ENCODE peak calls at places on chromosomes 12 and 14, in ten cellular contexts. Y is psoas muscle; F is cardiac fibroblast; K is Calu3; P is cardiac muscle cell; O is left ventricle myocardium inferior; E is progenitor cell of endocrine pancreas; C is right atrium auricular region; T is endothelial cell; G is activated CD8-positive, alpha-beta T cell treated with anti-CD3 and anti-CD28 coated beads for 36 hours. R is an unnamed sample.

GRCh38 chr12:129551441-129551840 is 352.4 kb downstream of the TMEM132D start:
- DNase-seq in K (no peak), Y (no peak), P (no peak), C (no peak), E (no peak), G (no peak), T (no peak), F (no peak), O (no peak), R (no peak)

GRCh38 chr12:50302686-50303085 is 19.4 kb upstream of the LIMA1 start:
- DNase-seq in T (no peak), Y (no peak), P (no peak), E (no peak), F (no peak), O (no peak), G (no peak), C (no peak), K (no peak), R (no peak)

GRCh38 chr12:122293081-122293480 is 26.8 kb upstream of the VPS33A start:
- DNase-seq in C (no peak), O (no peak), K (no peak), Y (no peak), P (no peak), G (peak; percentile 6), E (no peak), F (no peak), T (no peak), R (no peak)

GRCh38 chr12:108516511-108517275 is 1.6 kb downstream of the FICD start:
- DNase-seq in E (no peak), Y (no peak), T (no peak), C (no peak), P (no peak), F (peak; percentile 24), G (no peak), O (no peak), K (no peak), R (no peak)

GRCh38 chr14:65438266-65438933 is 25.9 kb downstream of the FUT8 start:
- DNase-seq in E (no peak), P (no peak), Y (no peak), C (no peak), O (no peak), T (no peak), G (no peak), F (no peak), K (no peak), R (no peak)

GRCh38 chr14:30957813-30958370 is 67.6 kb upstream of the AP4S1 start:
- DNase-seq in C (no peak), F (no peak), K (peak; percentile 33), E (no peak), O (no peak), G (no peak), P (no peak), T (no peak), Y (no peak), R (no peak)

GRCh38 chr12:120388711-120389431 is 19.9 kb upstream of the MSI1 start:
- DNase-seq in F (no peak), C (no peak), O (no peak), G (no peak), K (no peak), E (no peak), T (no peak), Y (no peak), P (peak; percentile 79), R (no peak)

GRCh38 chr12:101982307-101982706 is 79.5 kb downstream of the WASHC3 start:
- DNase-seq in F (no peak), T (no peak), C (no peak), K (no peak), O (no peak), E (no peak), P (no peak), Y (no peak), G (no peak), R (no peak)

GRCh38 chr14:35858521-35859209 is 32.5 kb downstream of the BRMS1L start:
- DNase-seq in F (peak; percentile 68), O (no peak), C (no peak), P (no peak), E (no peak), G (no peak), Y (no peak), K (no peak), T (no peak), R (no peak)

GRCh38 chr14:105537580-105538474 is 11.4 kb downstream of the TMEM121 start:
- DNase-seq in P (no peak), Y (peak; percentile 54), C (no peak), E (peak; percentile 43), O (peak; percentile 53), F (peak; percentile 13), G (peak; percentile 76), T (peak; percentile 75), K (peak; percentile 81), R (peak; percentile 70)

GRCh38 chr12:85627584-85627983 is 208.6 kb downstream of the RASSF9 start:
- DNase-seq in T (no peak), F (peak; percentile 83), O (no peak), G (no peak), C (no peak), Y (no peak), K (no peak), P (no peak), E (no peak), R (no peak)

GRCh38 chr12:128073937-128074336 is 193.0 kb upstream of the TMEM132C start:
- DNase-seq in P (no peak), K (no peak), Y (no peak), O (no peak), C (no peak), F (no peak), T (no peak), G (no peak), E (no peak), R (no peak)

GRCh38 chr14:36773136-36773540 is 111.5 kb downstream of the PAX9 start:
- DNase-seq in C (no peak), G (no peak), F (peak; percentile 47), O (no peak), T (no peak), P (no peak), K (peak; percentile 10), Y (no peak), E (no peak), R (no peak)

GRCh38 chr12:23185346-23185745 is 560.4 kb downstream of the ETNK1 start:
- DNase-seq in O (no peak), Y (no peak), G (no peak), F (no peak), P (no peak), C (no peak), T (no peak), E (no peak), K (no peak), R (no peak)

GRCh38 chr12:66741919-66742318 is 63.0 kb upstream of the GRIP1 start:
- DNase-seq in O (no peak), G (no peak), C (no peak), F (no peak), K (no peak), T (no peak), Y (no peak), E (no peak), P (no peak), R (no peak)

GRCh38 chr12:66742508-66743367 is 63.9 kb upstream of the GRIP1 start:
- DNase-seq in Y (no peak), C (no peak), O (no peak), G (no peak), F (no peak), K (no peak), E (no peak), T (no peak), P (no peak), R (no peak)

GRCh38 chr12:66740257-66740656 is 61.4 kb upstream of the GRIP1 start:
- DNase-seq in K (peak; percentile 32), T (no peak), C (no peak), G (no peak), O (no peak), E (no peak), F (no peak), Y (no peak), P (no peak), R (no peak)

GRCh38 chr12:66746489-66747201 is 67.8 kb upstream of the GRIP1 start:
- DNase-seq in G (no peak), P (no peak), O (no peak), F (no peak), Y (no peak), T (no peak), C (no peak), E (no peak), K (no peak), R (no peak)

GRCh38 chr12:66744956-66745383 is 66.1 kb upstream of the GRIP1 start:
- DNase-seq in Y (no peak), C (no peak), E (no peak), O (no peak), F (no peak), P (no peak), K (no peak), T (no peak), G (no peak), R (no peak)
- TF ChIP-seq CTCF in Y (no peak), C (no peak), E (peak; percentile 6), O (no peak), F (no peak), P (no peak), K (no peak), T (no peak), G (no peak), R (no peak)

DNA sequence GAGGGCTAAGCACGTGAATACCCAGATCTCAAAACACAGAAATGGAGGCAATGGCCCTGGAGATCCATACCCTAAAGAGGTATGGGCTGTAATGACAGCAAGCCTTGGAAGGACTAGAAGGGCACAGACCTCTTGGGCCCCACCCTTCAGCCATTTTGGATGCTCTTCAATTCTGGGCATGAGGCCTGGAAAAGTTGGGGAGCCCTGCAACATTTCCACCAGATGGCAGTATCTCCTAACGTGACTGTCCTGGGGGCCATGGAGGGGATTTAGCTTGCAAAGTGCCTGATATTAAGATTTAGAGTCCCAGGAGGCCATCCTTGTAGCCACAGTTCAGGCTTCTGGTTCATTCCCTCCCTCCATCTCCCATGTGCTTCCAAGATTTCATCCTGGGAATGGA is 30.2 kb downstream of the KCNA5 start:
- DNase-seq in P (no peak), F (peak; percentile 18), Y (no peak), K (no peak), O (no peak), C (no peak), G (peak; percentile 9), T (no peak), E (no peak), R (no peak)
- TF ChIP-seq CTCF in P (peak; percentile 45), F (no peak), Y (no peak), K (no peak), O (no peak), C (peak; percentile 39), G (no peak), T (no peak), E (peak; percentile 36), R (no peak)

GRCh38 chr12:45490232-45490881 is 239.1 kb upstream of the ARID2 start:
- DNase-seq in T (no peak), G (no peak), O (no peak), C (no peak), E (no peak), P (no peak), F (no peak), Y (no peak), K (no peak), R (no peak)
- TF ChIP-seq CTCF in T (no peak), G (no peak), O (no peak), C (no peak), E (no peak), P (no peak), F (no peak), Y (no peak), K (no peak), R (no peak)

DNA sequence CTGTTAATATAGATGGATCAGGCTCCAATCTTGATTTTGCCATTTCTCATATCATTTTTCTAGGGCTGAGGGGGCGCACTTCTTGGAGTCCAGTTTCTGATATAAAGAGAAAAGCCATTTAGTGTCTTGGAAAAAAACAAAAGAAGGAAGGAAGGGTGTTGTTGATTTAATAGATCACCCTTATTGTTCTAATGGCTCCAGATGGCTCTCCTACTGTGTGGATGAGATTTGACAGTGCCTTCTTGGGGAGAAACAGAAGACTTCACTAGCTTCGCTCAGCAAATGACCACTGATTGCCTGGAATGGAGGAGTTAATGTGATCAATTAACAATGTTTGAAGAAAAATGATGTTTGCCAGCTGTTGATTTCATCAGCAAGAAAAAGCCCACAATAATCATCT is 216.1 kb downstream of the APAF1 start:
- DNase-seq in O (no peak), E (no peak), Y (no peak), C (no peak), T (no peak), P (no peak), G (no peak), K (no peak), F (no peak), R (no peak)
- TF ChIP-seq CTCF in O (no peak), E (no peak), Y (no peak), C (no peak), T (no peak), P (no peak), G (no peak), K (no peak), F (no peak), R (no peak)